ENCODE peak calls at places on chromosome 2, in four cellular contexts. P, O, N and C are unnamed samples.

GRCh38 chr2:64401501-64401880 is 52.5 kb upstream of the LGALSL start:
- DNase-seq in P (peak; percentile 79), O (no peak), N (no peak), C (no peak)

GRCh38 chr2:58334414-58334813 is 93.3 kb upstream of the FANCL start:
- DNase-seq in P (no peak), O (no peak), N (no peak), C (no peak)

GRCh38 chr2:44598731-44599529 is 237.2 kb downstream of the CAMKMT start:
- DNase-seq in P (peak; percentile 80), O (no peak), N (no peak), C (no peak)

GRCh38 chr2:52537588-52537987 is 1230.0 kb upstream of the CHAC2 start:
- DNase-seq in P (no peak), O (no peak), N (no peak), C (no peak)

GRCh38 chr2:217944923-217945322 is 57.9 kb downstream of the TNS1 start:
- DNase-seq in P (no peak), O (no peak), N (no peak), C (no peak)

GRCh38 chr2:189056200-189057106 is 82.3 kb downstream of the COL3A1 start:
- DNase-seq in P (no peak), O (peak; percentile 42), N (no peak), C (no peak)

GRCh38 chr2:191811807-191812602 is 34.9 kb downstream of the CAVIN2 start:
- DNase-seq in P (peak; percentile 53), O (peak; percentile 85), N (peak; percentile 29), C (peak; percentile 55)

GRCh38 chr2:119544075-119545031 is at the start of gene CFAP221:
- DNase-seq in P (peak; percentile 67), O (peak; percentile 79), N (peak; percentile 75), C (peak; percentile 84)

GRCh38 chr2:175585531-175585930 is 404.0 kb upstream of the ATP5MC3 start:
- DNase-seq in P (peak; percentile 27), O (no peak), N (no peak), C (no peak)

GRCh38 chr2:47499093-47499492 is 96.1 kb downstream of the MSH2 start:
- DNase-seq in P (no peak), O (peak; percentile 26), N (no peak), C (no peak)

GRCh38 chr2:157837851-157838441 is 38.2 kb downstream of the ACVR1 start:
- DNase-seq in P (peak; percentile 68), O (peak; percentile 62), N (no peak), C (peak; percentile 63)

GRCh38 chr2:26634636-26635230 is 6.4 kb downstream of the CIB4 start:
- DNase-seq in P (no peak), O (no peak), N (no peak), C (no peak)

GRCh38 chr2:84963692-84964405 is 7.1 kb upstream of the KCMF1 start:
- DNase-seq in P (no peak), O (peak; percentile 93), N (peak; percentile 58), C (no peak)

GRCh38 chr2:68193144-68193543 is 35.5 kb downstream of the PNO1 start:
- DNase-seq in P (no peak), O (peak; percentile 37), N (no peak), C (no peak)

GRCh38 chr2:10497797-10498251 is 49.7 kb upstream of the ODC1 start:
- DNase-seq in P (peak; percentile 71), O (peak; percentile 45), N (peak; percentile 24), C (peak; percentile 51)

GRCh38 chr2:240396623-240397541 is 38.6 kb upstream of the GPC1 start:
- DNase-seq in P (no peak), O (peak; percentile 66), N (no peak), C (peak; percentile 11)

GRCh38 chr2:169964740-169965139 is 137.5 kb downstream of the UBR3 start:
- DNase-seq in P (no peak), O (peak; percentile 24), N (no peak), C (no peak)

GRCh38 chr2:25982273-25982967 is at the start of gene KIF3C:
- DNase-seq in P (peak; percentile 83), O (peak; percentile 61), N (peak; percentile 49), C (peak; percentile 78)

GRCh38 chr2:138829326-138829725 is 49.1 kb upstream of the NXPH2 start:
- DNase-seq in P (peak; percentile 78), O (peak; percentile 34), N (no peak), C (no peak)

GRCh38 chr2:216017365-216017764 is 4.0 kb upstream of the MREG start:
- DNase-seq in P (no peak), O (peak; percentile 18), N (no peak), C (no peak)

GRCh38 chr2:66840321-66841014 is 405.5 kb downstream of the MEIS1 start:
- DNase-seq in P (no peak), O (peak; percentile 88), N (no peak), C (no peak)

GRCh38 chr2:62197017-62197586 is 1.2 kb downstream of the B3GNT2 start:
- DNase-seq in P (peak; percentile 17), O (no peak), N (no peak), C (no peak)

GRCh38 chr2:226169751-226170581 is 629.7 kb downstream of the IRS1 start:
- DNase-seq in P (no peak), O (peak; percentile 12), N (no peak), C (no peak)